ENCODE peak calls at places on chromosomes 12 and 14, in five cellular contexts. S is AG08396, Y is GM12878, D is ELR, G is IMR-90. J is an unnamed sample.

GRCh38 chr14:93832665-93833064 is 44.4 kb upstream of the PRIMA1 start:
- DNase-seq in G (no peak), D (no peak), Y (no peak), S (no peak), J (no peak)

GRCh38 chr12:131375261-131375971 is 335.5 kb upstream of the SFSWAP start:
- DNase-seq in D (no peak), Y (no peak), G (no peak), S (no peak), J (no peak)

GRCh38 chr12:102120886-102121285 is 903 bp downstream of the PARPBP start:
- DNase-seq in G (peak), S (peak), D (peak), Y (no peak), J (peak)

GRCh38 chr12:84134797-84135366 is 777.7 kb downstream of the SLC6A15 start:
- DNase-seq in D (no peak), Y (no peak), G (peak), S (no peak), J (no peak)

GRCh38 chr12:124142395-124143005 is 152.4 kb upstream of the RFLNA start:
- DNase-seq in S (no peak), D (no peak), G (no peak), Y (no peak), J (no peak)

GRCh38 chr12:104182144-104182543 is 33.4 kb upstream of the TXNRD1 start:
- DNase-seq in D (peak), S (peak), Y (no peak), G (peak), J (no peak)

GRCh38 chr14:64706552-64707193 is 2.4 kb downstream of the PLEKHG3 start:
- DNase-seq in D (no peak), G (no peak), S (no peak), Y (no peak), J (no peak)

GRCh38 chr12:108884116-108885012 is 4.5 kb downstream of the DAO start:
- DNase-seq in Y (no peak), S (peak), G (no peak), D (peak), J (no peak)

GRCh38 chr12:125329239-125330238 is 264.3 kb downstream of the AACS start:
- DNase-seq in S (no peak), Y (no peak), G (no peak), D (no peak), J (no peak)

GRCh38 chr14:92670177-92670576 is 78.2 kb downstream of the LGMN start:
- DNase-seq in Y (no peak), D (peak), G (peak), S (peak), J (no peak)

GRCh38 chr14:80930836-80931389 is 10.6 kb downstream of the CEP128 start:
- DNase-seq in S (peak), D (peak), G (peak), Y (peak), J (no peak)

GRCh38 chr12:64530566-64530965 is 78.6 kb downstream of the TBK1 start:
- DNase-seq in Y (no peak), G (no peak), S (no peak), D (no peak), J (no peak)

GRCh38 chr14:33777651-33778050 is 173.2 kb downstream of the EGLN3 start:
- DNase-seq in D (peak), G (no peak), S (no peak), Y (no peak), J (peak)

GRCh38 chr12:84922721-84923120 is 10.1 kb upstream of the SLC6A15 start:
- DNase-seq in Y (no peak), G (peak), S (no peak), D (peak), J (no peak)

GRCh38 chr12:63276537-63277365 is 125.8 kb upstream of the AVPR1A start:
- DNase-seq in S (peak), G (peak), D (peak), Y (no peak), J (no peak)

GRCh38 chr14:80215756-80216581 is 4.7 kb upstream of the DIO2 start:
- DNase-seq in G (peak), D (no peak), S (peak), Y (no peak), J (no peak)

GRCh38 chr12:69161835-69162234 is 77.5 kb upstream of the CPSF6 start:
- DNase-seq in S (no peak), G (no peak), Y (peak), D (peak), J (no peak)

GRCh38 chr12:71804505-71804904 is 35.1 kb upstream of the TBC1D15 start:
- DNase-seq in G (no peak), D (no peak), S (no peak), Y (no peak), J (no peak)

GRCh38 chr14:104600141-104600643 is 4.4 kb downstream of the TMEM179 start:
- DNase-seq in S (peak), G (no peak), Y (no peak), D (peak), J (no peak)

GRCh38 chr14:64209428-64210165 is 84.6 kb downstream of the ESR2 start:
- DNase-seq in S (peak), G (peak), D (no peak), Y (peak), J (no peak)

GRCh38 chr12:82461851-82462250 is 103.5 kb downstream of the METTL25 start:
- DNase-seq in D (no peak), G (peak), S (no peak), Y (no peak), J (no peak)

GRCh38 chr12:31369712-31370521 is 44.0 kb upstream of the SINHCAF start:
- DNase-seq in S (no peak), D (peak), Y (no peak), G (peak), J (no peak)

GRCh38 chr12:127507336-127507735 is 759.6 kb upstream of the TMEM132C start:
- DNase-seq in Y (no peak), S (no peak), D (no peak), G (no peak), J (no peak)

GRCh38 chr12:46214668-46215429 is 54.0 kb downstream of the SLC38A1 start:
- DNase-seq in Y (peak), D (peak), S (no peak), G (peak), J (no peak)

J was measured in amniotic stem cell.